ENCODE peak calls at places on chromosomes 3 and 15, in five cellular contexts. One of them, this sample, is unnamed.
A peak's percentile ranks its signal among the peaks of the same experiment; 100 is the strongest.

GRCh38 chr15:76163429-76164020 is 103.7 kb downstream of the TMEM266 start:
- DNase-seq in AG04450: peak; percentile 68
- DNase-seq in heart left ventricle: peak; percentile 82
- DNase-seq in retinal pigment epithelial cell: no peak
- DNase-seq in neuronal stem cell: no peak
- DNase-seq in this sample: peak; percentile 85

GRCh38 chr15:82933576-82933975 is 18.9 kb downstream of the HOMER2 start:
- DNase-seq in AG04450: no peak
- DNase-seq in heart left ventricle: no peak
- DNase-seq in retinal pigment epithelial cell: no peak
- DNase-seq in neuronal stem cell: no peak
- DNase-seq in this sample: no peak

GRCh38 chr3:105422645-105423044 is 55.9 kb downstream of the ALCAM start:
- DNase-seq in AG04450: no peak
- DNase-seq in heart left ventricle: no peak
- DNase-seq in retinal pigment epithelial cell: no peak
- DNase-seq in neuronal stem cell: no peak
- DNase-seq in this sample: no peak

GRCh38 chr3:47429476-47430270 is 46.1 kb downstream of the SCAP start:
- DNase-seq in AG04450: no peak
- DNase-seq in heart left ventricle: no peak
- DNase-seq in retinal pigment epithelial cell: no peak
- DNase-seq in neuronal stem cell: no peak
- DNase-seq in this sample: no peak

GRCh38 chr15:34049096-34049495 is 10.1 kb upstream of the AVEN start:
- DNase-seq in AG04450: peak; percentile 53
- DNase-seq in heart left ventricle: no peak
- DNase-seq in retinal pigment epithelial cell: peak; percentile 73
- DNase-seq in neuronal stem cell: no peak
- DNase-seq in this sample: peak; percentile 89

GRCh38 chr3:188578579-188579363 is 424.8 kb downstream of the LPP start:
- DNase-seq in AG04450: peak; percentile 53
- DNase-seq in heart left ventricle: peak; percentile 80
- DNase-seq in retinal pigment epithelial cell: no peak
- DNase-seq in neuronal stem cell: no peak
- DNase-seq in this sample: peak; percentile 97

GRCh38 chr15:74901612-74902063 is 5.0 kb downstream of the FAM219B start:
- DNase-seq in AG04450: peak; percentile 26
- DNase-seq in heart left ventricle: no peak
- DNase-seq in retinal pigment epithelial cell: no peak
- DNase-seq in neuronal stem cell: peak; percentile 57
- DNase-seq in this sample: peak; percentile 68

GRCh38 chr3:150773616-150774192 is 10.7 kb upstream of the SIAH2 start:
- DNase-seq in AG04450: no peak
- DNase-seq in heart left ventricle: peak; percentile 44
- DNase-seq in retinal pigment epithelial cell: no peak
- DNase-seq in neuronal stem cell: no peak
- DNase-seq in this sample: no peak

GRCh38 chr15:95304116-95304873 is 1026.2 kb upstream of the NR2F2 start:
- DNase-seq in AG04450: peak; percentile 91
- DNase-seq in heart left ventricle: no peak
- DNase-seq in retinal pigment epithelial cell: no peak
- DNase-seq in neuronal stem cell: no peak
- DNase-seq in this sample: peak; percentile 73

DNA sequence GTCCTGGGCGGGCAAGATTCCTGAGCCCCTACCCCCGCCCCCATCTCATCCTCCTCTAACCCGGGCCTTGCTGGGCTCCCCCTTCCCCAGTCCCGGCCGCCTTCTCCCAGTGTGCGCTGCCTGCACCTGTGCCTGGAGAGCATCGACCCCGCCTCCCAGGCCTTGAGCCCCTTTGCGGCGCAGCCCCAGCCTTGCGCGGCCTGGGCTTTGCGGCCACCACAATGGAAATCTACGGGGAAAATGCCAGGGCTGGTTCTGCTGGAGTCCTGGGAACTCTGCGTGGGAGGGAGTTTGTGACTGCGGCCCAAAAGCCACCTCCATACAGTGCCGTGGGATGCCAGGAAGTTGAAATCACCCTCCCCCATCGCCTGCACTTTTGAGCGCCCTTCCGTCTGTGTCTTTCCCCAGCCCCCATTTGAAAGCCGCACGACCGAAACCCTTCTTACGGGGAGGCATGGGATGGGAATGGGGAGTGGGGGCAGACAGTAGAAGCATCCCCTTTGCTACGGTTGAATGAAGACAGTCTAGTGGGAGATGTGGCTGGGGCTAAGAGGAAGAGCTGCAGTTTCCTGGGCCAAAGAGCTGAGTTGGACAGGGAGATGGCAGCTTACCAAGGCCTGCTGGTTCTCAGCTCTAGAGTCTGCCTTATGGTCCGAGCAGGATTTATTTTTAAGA is 1.0 kb upstream of the SOX2 start:
- DNase-seq in AG04450: no peak
- DNase-seq in heart left ventricle: no peak
- DNase-seq in retinal pigment epithelial cell: no peak
- DNase-seq in neuronal stem cell: peak; percentile 92
- DNase-seq in this sample: peak; percentile 14
- H3K4me3 ChIP-seq in AG04450: no peak overlapping the region
- H3K4me3 ChIP-seq in heart left ventricle: no peak overlapping the region
- H3K4me3 ChIP-seq in retinal pigment epithelial cell: no peak overlapping the region
- H3K4me3 ChIP-seq in neuronal stem cell: peak overlapping the region; percentile 95
- H3K4me3 ChIP-seq in this sample: no peak overlapping the region

GRCh38 chr3:127772273-127772672 is 50.0 kb downstream of the MGLL start:
- DNase-seq in AG04450: no peak
- DNase-seq in heart left ventricle: no peak
- DNase-seq in retinal pigment epithelial cell: no peak
- DNase-seq in neuronal stem cell: no peak
- DNase-seq in this sample: no peak

GRCh38 chr3:127769284-127770081 is 52.8 kb downstream of the MGLL start:
- DNase-seq in AG04450: no peak
- DNase-seq in heart left ventricle: no peak
- DNase-seq in retinal pigment epithelial cell: no peak
- DNase-seq in neuronal stem cell: no peak
- DNase-seq in this sample: no peak

GRCh38 chr3:127772776-127773751 is 49.3 kb downstream of the MGLL start:
- DNase-seq in AG04450: no peak
- DNase-seq in heart left ventricle: no peak
- DNase-seq in retinal pigment epithelial cell: no peak
- DNase-seq in neuronal stem cell: no peak
- DNase-seq in this sample: no peak

GRCh38 chr3:127771746-127772145 is 50.6 kb downstream of the MGLL start:
- DNase-seq in AG04450: no peak
- DNase-seq in heart left ventricle: no peak
- DNase-seq in retinal pigment epithelial cell: no peak
- DNase-seq in neuronal stem cell: no peak
- DNase-seq in this sample: no peak

GRCh38 chr3:127770671-127771370 is 51.5 kb downstream of the MGLL start:
- DNase-seq in AG04450: no peak
- DNase-seq in heart left ventricle: no peak
- DNase-seq in retinal pigment epithelial cell: no peak
- DNase-seq in neuronal stem cell: no peak
- DNase-seq in this sample: no peak
- H3K4me3 ChIP-seq in AG04450: no peak overlapping the region
- H3K4me3 ChIP-seq in heart left ventricle: no peak overlapping the region
- H3K4me3 ChIP-seq in retinal pigment epithelial cell: no peak overlapping the region
- H3K4me3 ChIP-seq in neuronal stem cell: no peak overlapping the region
- H3K4me3 ChIP-seq in this sample: no peak overlapping the region

DNA sequence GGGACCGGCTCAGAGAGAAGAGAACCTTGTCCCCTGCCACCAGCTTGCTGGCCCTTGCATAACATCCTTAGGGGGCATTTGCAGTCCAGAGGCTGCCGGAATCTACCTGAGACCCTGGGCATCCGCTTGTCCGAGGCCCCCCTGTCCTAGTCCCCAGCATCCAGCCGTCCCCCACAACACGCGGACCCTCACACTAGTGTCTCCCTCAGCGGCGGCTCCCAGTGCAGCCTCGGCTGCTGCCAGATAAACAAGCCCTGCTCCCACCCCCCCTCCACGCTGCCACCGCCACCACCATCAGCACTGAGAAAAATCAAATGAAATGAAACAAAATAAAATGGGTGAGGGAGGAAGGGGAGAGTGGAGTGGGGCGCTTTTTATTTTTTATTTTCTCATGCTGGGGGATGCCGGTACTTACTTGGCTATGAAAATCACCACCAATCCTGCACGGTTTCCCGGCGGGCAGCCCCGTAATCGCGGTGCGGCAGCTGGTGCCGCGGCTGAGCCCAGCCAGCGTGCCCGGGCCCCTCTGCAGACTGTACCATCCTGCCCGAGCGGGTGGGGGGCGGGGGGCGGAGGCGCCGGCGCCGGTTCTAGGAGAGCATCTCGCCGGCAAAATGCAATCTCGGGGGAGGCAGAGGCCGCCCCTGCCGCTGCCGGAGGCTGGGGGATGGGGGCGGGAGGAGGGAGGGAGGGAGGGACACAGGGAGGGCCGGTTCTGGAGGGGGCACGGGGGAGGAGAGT is at the start of gene ATP2B2:
- DNase-seq in AG04450: no peak
- DNase-seq in heart left ventricle: no peak
- DNase-seq in retinal pigment epithelial cell: no peak
- DNase-seq in neuronal stem cell: peak; percentile 24
- DNase-seq in this sample: no peak
- H3K4me3 ChIP-seq in AG04450: no peak within 1 kb of the TSS
- H3K4me3 ChIP-seq in heart left ventricle: peak within 1 kb of the TSS; percentile 34
- H3K4me3 ChIP-seq in retinal pigment epithelial cell: peak within 1 kb of the TSS; percentile 39
- H3K4me3 ChIP-seq in neuronal stem cell: no peak within 1 kb of the TSS
- H3K4me3 ChIP-seq in this sample: no peak within 1 kb of the TSS

DNA sequence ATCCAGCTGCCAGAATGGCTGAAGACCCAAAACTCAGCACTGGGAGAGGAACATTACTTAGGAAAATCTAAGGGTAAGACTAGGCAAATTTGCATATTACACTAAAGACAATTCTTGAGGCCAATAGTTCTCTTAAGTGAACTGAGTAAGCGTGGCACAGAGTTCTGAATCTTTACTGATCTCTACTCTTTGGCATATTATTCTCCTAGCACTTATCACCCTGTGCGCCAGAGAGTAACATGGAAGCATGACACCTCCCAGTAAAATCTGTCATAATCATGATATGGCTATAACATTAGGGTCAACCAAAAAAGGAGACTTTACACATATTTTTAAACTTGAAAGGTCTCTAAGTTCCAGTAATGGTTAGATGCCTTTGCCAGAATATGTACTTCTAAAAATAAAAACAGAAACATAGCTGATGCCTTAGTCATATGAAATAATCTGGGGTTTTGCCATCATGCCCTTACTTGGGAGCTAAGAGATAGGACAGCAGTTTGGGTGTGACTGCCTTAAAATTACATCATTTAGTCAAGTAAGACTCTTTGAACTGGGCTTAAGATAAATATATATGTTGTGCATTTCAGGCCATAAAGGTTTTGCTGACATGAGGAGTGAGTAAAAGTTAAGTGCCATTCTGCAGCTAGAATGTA is 290.6 kb downstream of the PLCL2 start:
- DNase-seq in AG04450: peak; percentile 52
- DNase-seq in heart left ventricle: no peak
- DNase-seq in retinal pigment epithelial cell: peak; percentile 30
- DNase-seq in neuronal stem cell: no peak
- DNase-seq in this sample: peak; percentile 91
- H3K4me3 ChIP-seq in AG04450: no peak overlapping the region
- H3K4me3 ChIP-seq in heart left ventricle: no peak overlapping the region
- H3K4me3 ChIP-seq in retinal pigment epithelial cell: no peak overlapping the region
- H3K4me3 ChIP-seq in neuronal stem cell: no peak overlapping the region
- H3K4me3 ChIP-seq in this sample: no peak overlapping the region

GRCh38 chr15:92908369-92909057 is 8.4 kb downstream of the CHD2 start:
- DNase-seq in AG04450: no peak
- DNase-seq in heart left ventricle: no peak
- DNase-seq in retinal pigment epithelial cell: no peak
- DNase-seq in neuronal stem cell: no peak
- DNase-seq in this sample: no peak

GRCh38 chr15:92907880-92908279 is 7.8 kb downstream of the CHD2 start:
- DNase-seq in AG04450: peak; percentile 55
- DNase-seq in heart left ventricle: peak; percentile 58
- DNase-seq in retinal pigment epithelial cell: no peak
- DNase-seq in neuronal stem cell: no peak
- DNase-seq in this sample: peak; percentile 90

GRCh38 chr15:92907229-92907628 is 7.1 kb downstream of the CHD2 start:
- DNase-seq in AG04450: no peak
- DNase-seq in heart left ventricle: no peak
- DNase-seq in retinal pigment epithelial cell: no peak
- DNase-seq in neuronal stem cell: no peak
- DNase-seq in this sample: no peak

GRCh38 chr15:92909131-92909781 is 9.1 kb downstream of the CHD2 start:
- DNase-seq in AG04450: no peak
- DNase-seq in heart left ventricle: no peak
- DNase-seq in retinal pigment epithelial cell: no peak
- DNase-seq in neuronal stem cell: no peak
- DNase-seq in this sample: peak; percentile 65

DNA sequence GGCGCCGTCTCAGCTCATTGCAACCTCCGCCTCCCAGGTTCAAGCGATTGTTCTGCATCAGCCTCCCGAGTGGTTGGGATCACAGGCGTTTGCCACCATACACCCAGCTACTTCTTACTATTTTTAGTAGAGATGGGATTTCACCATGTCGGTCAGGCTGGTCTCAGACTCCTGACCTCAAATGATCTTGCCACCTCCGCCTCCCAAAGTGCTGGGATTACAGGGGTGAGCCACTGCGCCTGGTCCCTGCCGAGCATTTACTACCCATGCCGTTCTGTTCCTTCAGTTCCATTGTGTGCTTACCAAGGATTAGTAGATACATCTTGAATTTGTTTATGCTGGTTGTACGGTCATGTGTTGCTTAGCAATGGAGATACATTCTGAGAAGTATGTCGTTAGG is 10.3 kb downstream of the CHD2 start:
- DNase-seq in AG04450: no peak
- DNase-seq in heart left ventricle: no peak
- DNase-seq in retinal pigment epithelial cell: no peak
- DNase-seq in neuronal stem cell: no peak
- DNase-seq in this sample: no peak
- H3K4me3 ChIP-seq in AG04450: no peak overlapping the region
- H3K4me3 ChIP-seq in heart left ventricle: no peak overlapping the region
- H3K4me3 ChIP-seq in retinal pigment epithelial cell: no peak overlapping the region
- H3K4me3 ChIP-seq in neuronal stem cell: no peak overlapping the region
- H3K4me3 ChIP-seq in this sample: no peak overlapping the region

GRCh38 chr15:99345832-99346462 is 94.7 kb downstream of the LRRC28 start:
- DNase-seq in AG04450: no peak
- DNase-seq in heart left ventricle: no peak
- DNase-seq in retinal pigment epithelial cell: no peak
- DNase-seq in neuronal stem cell: no peak
- DNase-seq in this sample: no peak

GRCh38 chr15:99344639-99345038 is 93.4 kb downstream of the LRRC28 start:
- DNase-seq in AG04450: no peak
- DNase-seq in heart left ventricle: no peak
- DNase-seq in retinal pigment epithelial cell: no peak
- DNase-seq in neuronal stem cell: no peak
- DNase-seq in this sample: no peak

GRCh38 chr15:99343208-99343607 is 91.9 kb downstream of the LRRC28 start:
- DNase-seq in AG04450: no peak
- DNase-seq in heart left ventricle: no peak
- DNase-seq in retinal pigment epithelial cell: no peak
- DNase-seq in neuronal stem cell: no peak
- DNase-seq in this sample: no peak

GRCh38 chr15:99343836-99344551 is 92.7 kb downstream of the LRRC28 start:
- DNase-seq in AG04450: no peak
- DNase-seq in heart left ventricle: peak; percentile 50
- DNase-seq in retinal pigment epithelial cell: no peak
- DNase-seq in neuronal stem cell: no peak
- DNase-seq in this sample: peak; percentile 7

GRCh38 chr15:99345242-99345641 is 94.0 kb downstream of the LRRC28 start:
- DNase-seq in AG04450: no peak
- DNase-seq in heart left ventricle: no peak
- DNase-seq in retinal pigment epithelial cell: no peak
- DNase-seq in neuronal stem cell: no peak
- DNase-seq in this sample: no peak
- H3K4me3 ChIP-seq in AG04450: no peak overlapping the region
- H3K4me3 ChIP-seq in heart left ventricle: no peak overlapping the region
- H3K4me3 ChIP-seq in retinal pigment epithelial cell: no peak overlapping the region
- H3K4me3 ChIP-seq in neuronal stem cell: no peak overlapping the region
- H3K4me3 ChIP-seq in this sample: no peak overlapping the region